ENCODE peak calls at places on chromosomes 1 and 21, in eight cellular contexts. U is fibroblast of mammary gland; E is osteoblast; T is GM23338; H is astrocyte of the cerebellum; V is fibroblast of lung; N is choroid plexus epithelial cell; S is naive thymus-derived CD4-positive, alpha-beta T cell. K is an unnamed sample.

GRCh38 chr1:94819584-94819944 is 593 bp upstream of the SLC44A3 start:
- DNase-seq in U (no peak), E (no peak), T (peak; percentile 38), H (no peak), V (no peak), N (no peak), S (no peak), K (no peak)

GRCh38 chr1:94022471-94023189 is 98.3 kb downstream of the ABCA4 start:
- DNase-seq in U (peak; percentile 98), E (peak; percentile 97), T (no peak), H (peak; percentile 79), V (peak; percentile 98), N (peak; percentile 94), S (no peak), K (peak; percentile 90)

GRCh38 chr1:224057461-224058199 is 56.3 kb upstream of the FBXO28 start:
- DNase-seq in U (no peak), E (no peak), T (no peak), H (no peak), V (no peak), N (no peak), S (no peak), K (peak; percentile 51)

GRCh38 chr1:67908260-67908936 is 75.1 kb upstream of the GNG12 start:
- DNase-seq in U (no peak), E (no peak), T (no peak), H (no peak), V (peak; percentile 12), N (peak; percentile 28), S (no peak), K (peak; percentile 63)

GRCh38 chr1:39936724-39937491 is 18.0 kb upstream of the MFSD2A start:
- DNase-seq in U (no peak), E (no peak), T (no peak), H (no peak), V (no peak), N (no peak), S (no peak), K (no peak)

GRCh38 chr1:181601186-181601950 is 118.1 kb downstream of the CACNA1E start:
- DNase-seq in U (no peak), E (no peak), T (no peak), H (no peak), V (no peak), N (no peak), S (no peak), K (no peak)

GRCh38 chr1:159869173-159869572 is 6.7 kb upstream of the VSIG8 start:
- DNase-seq in U (peak; percentile 86), E (peak; percentile 92), T (no peak), H (no peak), V (peak; percentile 84), N (peak; percentile 72), S (no peak), K (peak; percentile 91)

GRCh38 chr1:4756851-4757580 is 102.6 kb downstream of the AJAP1 start:
- DNase-seq in U (no peak), E (peak; percentile 21), T (no peak), H (no peak), V (no peak), N (no peak), S (no peak), K (no peak)

GRCh38 chr1:1777950-1778826 is at the start of gene NADK:
- DNase-seq in U (peak; percentile 39), E (peak; percentile 99), T (peak; percentile 64), H (no peak), V (peak; percentile 32), N (peak; percentile 46), S (peak; percentile 88), K (no peak)

GRCh38 chr1:183634429-183635065 is 1.0 kb downstream of the ARPC5 start:
- DNase-seq in U (no peak), E (no peak), T (no peak), H (no peak), V (no peak), N (no peak), S (no peak), K (no peak)

GRCh38 chr1:183632087-183632486 is 3.5 kb downstream of the ARPC5 start:
- DNase-seq in U (peak; percentile 74), E (no peak), T (no peak), H (no peak), V (peak; percentile 74), N (peak; percentile 92), S (no peak), K (peak; percentile 27)

GRCh38 chr1:183635112-183635605 is 424 bp downstream of the ARPC5 start:
- DNase-seq in U (no peak), E (peak; percentile 71), T (peak; percentile 54), H (no peak), V (peak; percentile 20), N (peak; percentile 34), S (no peak), K (no peak)

GRCh38 chr1:183633676-183634343 is 1.8 kb downstream of the ARPC5 start:
- DNase-seq in U (peak; percentile 84), E (peak; percentile 85), T (peak; percentile 72), H (peak; percentile 76), V (peak; percentile 92), N (peak; percentile 96), S (peak; percentile 52), K (peak; percentile 75)

GRCh38 chr1:183632964-183633363 is 2.6 kb downstream of the ARPC5 start:
- DNase-seq in U (no peak), E (no peak), T (no peak), H (no peak), V (no peak), N (peak; percentile 23), S (no peak), K (peak; percentile 17)
- H3K4me3 ChIP-seq in U (peak overlapping the region; percentile 85), E (peak overlapping the region; percentile 93), T (peak overlapping the region; percentile 71), H (peak overlapping the region; percentile 86), V (peak overlapping the region; percentile 82), N (peak overlapping the region; percentile 76), S (peak overlapping the region; percentile 94), K (no peak overlapping the region)

DNA sequence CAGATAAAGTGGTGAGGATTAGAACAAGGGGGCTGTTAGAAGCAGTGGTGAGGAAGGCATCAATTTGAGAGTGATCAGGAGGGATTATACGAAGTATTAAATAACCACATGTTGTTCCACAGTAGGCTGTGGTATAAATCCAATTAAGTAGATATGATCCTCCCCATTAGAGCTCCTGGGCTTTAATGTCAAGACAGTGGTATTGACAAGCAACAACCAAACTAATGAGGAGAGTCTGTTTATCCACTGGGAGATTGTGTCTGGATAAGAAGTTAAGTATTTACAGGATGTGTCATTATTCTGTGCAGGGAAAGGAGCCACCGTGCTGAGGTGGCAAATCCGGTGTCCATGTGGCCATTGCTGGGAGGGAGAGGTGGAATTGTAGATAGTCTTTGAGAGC is 5.8 kb downstream of the ACTN2 start:
- DNase-seq in U (no peak), E (no peak), T (no peak), H (no peak), V (no peak), N (no peak), S (no peak), K (no peak)
- H3K4me3 ChIP-seq in U (no peak overlapping the region), E (no peak overlapping the region), T (no peak overlapping the region), H (no peak overlapping the region), V (no peak overlapping the region), N (no peak overlapping the region), S (no peak overlapping the region), K (no peak overlapping the region)

GRCh38 chr1:11907275-11908138 is 18.7 kb downstream of the KIAA2013 start:
- DNase-seq in U (peak; percentile 94), E (peak; percentile 94), T (peak; percentile 98), H (peak; percentile 92), V (peak; percentile 89), N (peak; percentile 97), S (peak; percentile 91), K (peak; percentile 86)
- H3K4me3 ChIP-seq in U (no peak overlapping the region), E (no peak overlapping the region), T (no peak overlapping the region), H (no peak overlapping the region), V (peak overlapping the region; percentile 33), N (no peak overlapping the region), S (peak overlapping the region; percentile 92), K (no peak overlapping the region)

DNA sequence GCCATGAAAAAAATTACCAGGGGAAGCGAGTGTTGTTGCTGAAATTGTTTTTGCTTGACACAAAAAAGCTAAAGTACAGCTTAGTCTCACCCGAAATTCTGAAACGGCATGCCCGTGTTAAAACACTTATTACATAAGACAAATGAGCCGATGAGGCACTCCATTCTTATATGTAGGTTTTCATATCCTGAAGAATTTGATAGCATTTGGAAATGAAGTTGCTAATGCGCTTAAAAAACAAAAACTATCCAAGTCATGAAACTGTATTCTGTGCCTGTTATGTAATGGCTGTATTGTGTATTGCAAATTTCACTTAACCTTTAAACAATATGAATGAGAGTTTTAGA is 1.4 kb upstream of the NRIP1 start:
- DNase-seq in U (no peak), E (no peak), T (no peak), H (no peak), V (no peak), N (no peak), S (no peak), K (peak; percentile 38)
- H3K4me3 ChIP-seq in U (peak overlapping the region; percentile 69), E (peak overlapping the region; percentile 74), T (peak overlapping the region; percentile 73), H (peak overlapping the region; percentile 78), V (peak overlapping the region; percentile 76), N (peak overlapping the region; percentile 78), S (peak overlapping the region; percentile 73), K (peak overlapping the region; percentile 62)

DNA sequence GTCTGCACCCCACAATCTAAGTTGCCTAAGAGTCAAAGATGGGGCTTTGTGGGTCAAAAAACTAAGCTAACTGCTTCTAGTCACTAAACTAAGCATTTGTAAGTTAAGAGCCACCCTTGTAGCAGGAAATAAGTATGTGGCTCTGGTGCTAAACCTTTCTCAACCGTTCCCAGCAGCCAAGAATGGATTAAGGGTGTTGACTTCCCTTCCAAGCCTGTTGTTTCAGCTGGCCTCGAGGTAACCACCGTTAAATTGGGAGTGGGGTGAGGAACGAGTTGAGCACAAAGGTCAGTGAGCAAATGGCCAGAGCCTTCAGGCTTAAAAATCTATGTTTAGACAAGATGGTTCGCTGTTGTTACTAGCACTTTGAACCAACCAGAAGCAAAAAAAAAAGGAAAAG is 169.1 kb downstream of the TRIM33 start:
- DNase-seq in U (no peak), E (peak; percentile 43), T (no peak), H (peak; percentile 81), V (peak; percentile 67), N (peak; percentile 6), S (no peak), K (no peak)
- H3K4me3 ChIP-seq in U (no peak overlapping the region), E (no peak overlapping the region), T (no peak overlapping the region), H (no peak overlapping the region), V (no peak overlapping the region), N (no peak overlapping the region), S (peak overlapping the region; percentile 19), K (no peak overlapping the region)

GRCh38 chr1:51897699-51898031 is 19.1 kb upstream of the NRDC start:
- DNase-seq in U (peak; percentile 92), E (peak; percentile 71), T (no peak), H (peak; percentile 40), V (peak; percentile 94), N (peak; percentile 84), S (no peak), K (peak; percentile 95)
- H3K4me3 ChIP-seq in U (no peak overlapping the region), E (no peak overlapping the region), T (no peak overlapping the region), H (no peak overlapping the region), V (no peak overlapping the region), N (no peak overlapping the region), S (no peak overlapping the region), K (no peak overlapping the region)

K was measured in bronchial epithelial cell.